ENCODE peak calls at places on chromosomes 4 and X, in four cellular contexts. Q is heart left ventricle, U is suprapubic skin, P is esophagus squamous epithelium. J is an unnamed sample. For H3K9me3, the result is how much of the 10 kb centered on the place peaks cover.

GRCh38 chr4:133402616-133403015 is 253.5 kb downstream of the PCDH10 start:
- DNase-seq in Q (no peak), U (no peak), P (no peak), J (no peak)

GRCh38 chr4:91448668-91449330 is 855.0 kb upstream of the GRID2 start:
- DNase-seq in Q (no peak), U (no peak), P (no peak), J (no peak)

GRCh38 chrX:14673764-14674163 is 144.4 kb downstream of the GLRA2 start:
- DNase-seq in Q (no peak), U (no peak), P (no peak), J (no peak)

GRCh38 chr4:178953447-178954120 is 1511.3 kb upstream of the AGA start:
- DNase-seq in Q (no peak), U (no peak), P (no peak), J (no peak)

GRCh38 chr4:88452941-88453340 is 4.0 kb upstream of the HERC5 start:
- DNase-seq in Q (no peak), U (no peak), P (no peak), J (no peak)

GRCh38 chr4:74056858-74057562 is 18.5 kb upstream of the CXCL3 start:
- DNase-seq in Q (no peak), U (no peak), P (no peak), J (no peak)

GRCh38 chr4:152633118-152633517 is 46.7 kb downstream of the TMEM154 start:
- DNase-seq in Q (no peak), U (no peak), P (no peak), J (no peak)

GRCh38 chr4:186887211-186887785 is 163.6 kb upstream of the FAT1 start:
- DNase-seq in Q (no peak), U (no peak), P (no peak), J (no peak)

GRCh38 chr4:156673483-156673882 is 298.1 kb downstream of the PDGFC start:
- DNase-seq in Q (no peak), U (no peak), P (no peak), J (no peak)

GRCh38 chrX:11151799-11152591 is 40.9 kb downstream of the HCCS start:
- DNase-seq in Q (no peak), U (no peak), P (no peak), J (no peak)

GRCh38 chr4:74366367-74366891 is 1.5 kb downstream of the EREG start:
- DNase-seq in Q (no peak), U (no peak), P (no peak), J (no peak)

GRCh38 chr4:118281611-118282442 is 71.0 kb downstream of the PRSS12 start:
- DNase-seq in Q (peak), U (no peak), P (no peak), J (peak)
- TF ChIP-seq POLR2A in Q (no peak), U (no peak), P (no peak), J (peak)

DNA sequence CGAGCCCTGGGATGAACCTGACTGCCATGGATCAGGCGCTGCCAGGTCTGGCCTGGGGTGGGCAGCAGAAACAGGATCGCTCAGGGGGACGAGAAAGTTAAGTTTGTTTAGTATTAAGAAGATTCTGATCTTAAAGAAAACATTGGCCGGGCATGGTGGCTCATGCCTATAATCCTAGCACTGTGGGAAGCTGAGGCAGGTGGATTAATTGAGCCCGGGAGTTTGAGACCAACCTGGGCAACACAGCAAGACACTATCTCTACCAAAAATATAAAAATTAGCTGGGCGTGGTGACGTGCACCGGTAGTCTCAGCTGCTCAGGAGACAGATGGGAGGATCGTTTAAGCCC is 696 bp upstream of the FLNA start:
- DNase-seq in Q (no peak), U (no peak), P (no peak), J (no peak)
- H3K9me3 ChIP-seq in Q (under half), U (under half), P (under half), J (under half)

GRCh38 chr4:170088686-170089085 is 1.1 kb downstream of the AADAT start:
- DNase-seq in Q (no peak), U (no peak), P (no peak), J (no peak)

GRCh38 chr4:170091069-170091696 is 1.4 kb upstream of the AADAT start:
- DNase-seq in Q (no peak), U (no peak), P (no peak), J (no peak)

GRCh38 chr4:170090667-170091052 is 904 bp upstream of the AADAT start:
- DNase-seq in Q (no peak), U (no peak), P (no peak), J (no peak)

GRCh38 chr4:170089743-170090666 is at the start of gene AADAT:
- DNase-seq in Q (peak), U (peak), P (no peak), J (peak)

DNA sequence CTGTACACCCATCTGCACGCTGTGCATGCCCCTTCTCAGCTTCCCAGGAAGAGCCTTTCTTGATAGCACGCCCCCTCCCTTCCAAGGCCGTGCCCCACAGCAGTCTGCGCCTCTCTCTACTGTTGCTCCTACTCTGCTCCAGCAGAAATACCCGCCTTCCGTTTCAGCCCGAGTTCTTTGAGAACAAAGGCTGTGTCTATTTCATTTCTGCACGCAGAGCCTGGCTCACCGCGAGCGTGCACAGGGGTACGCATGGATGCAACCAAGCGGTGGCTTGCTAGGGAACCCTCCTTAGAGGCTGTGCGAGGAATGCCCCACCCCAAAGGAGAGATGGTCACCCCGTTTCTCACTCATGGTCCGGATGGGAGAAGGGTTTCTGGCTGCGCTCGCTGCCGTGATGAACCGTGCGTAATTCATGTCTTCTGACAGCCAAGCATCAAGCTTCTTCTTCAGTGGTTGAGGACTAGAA is 448 bp downstream of the AADAT start:
- DNase-seq in Q (no peak), U (no peak), P (no peak), J (no peak)
- H3K4me3 ChIP-seq in Q (peak), U (peak), P (peak), J (peak)

GRCh38 chr4:183504064-183504929 is 561 bp upstream of the ING2 start:
- DNase-seq in Q (peak), U (peak), P (peak), J (peak)
- TF ChIP-seq POLR2A in Q (peak), U (peak), P (no peak), J (peak)

DNA sequence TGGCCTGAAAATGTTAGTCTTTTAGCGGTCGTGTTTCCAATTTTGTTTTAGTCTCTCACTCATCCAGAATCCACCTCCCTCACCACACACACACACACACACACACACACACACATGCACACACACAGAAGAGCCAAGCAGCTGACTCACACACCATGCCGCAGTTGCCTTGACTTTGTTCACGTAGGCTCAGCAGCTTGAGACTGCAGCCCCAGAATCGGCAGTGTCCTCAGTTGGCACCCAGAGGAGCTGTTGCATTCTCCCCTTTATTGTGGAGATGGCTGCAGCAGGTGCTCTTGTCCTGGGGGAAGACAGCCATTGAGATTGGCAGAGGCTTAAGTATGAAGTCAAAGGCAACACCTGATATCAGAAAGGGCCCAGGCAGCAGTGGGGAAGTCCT is 20.9 kb upstream of the XPNPEP2 start:
- DNase-seq in Q (no peak), U (no peak), P (no peak), J (no peak)
- H3K9me3 ChIP-seq in Q (under half), U (under half), P (under half), J (under half)

GRCh38 chr4:168694669-168695068 is 197.8 kb downstream of the PALLD start:
- DNase-seq in Q (no peak), U (no peak), P (no peak), J (no peak)
- H3K4me3 ChIP-seq in Q (no peak), U (no peak), P (no peak), J (no peak)

GRCh38 chr4:6782147-6782845 is at the start of gene KIAA0232:
- DNase-seq in Q (peak), U (peak), P (peak), J (peak)

GRCh38 chr4:6782846-6783110 is 251 bp downstream of the KIAA0232 start:
- DNase-seq in Q (no peak), U (no peak), P (no peak), J (no peak)

GRCh38 chr4:6781561-6781960 is 966 bp upstream of the KIAA0232 start:
- DNase-seq in Q (no peak), U (no peak), P (no peak), J (no peak)

GRCh38 chr4:6785572-6785925 is 3.0 kb downstream of the KIAA0232 start:
- DNase-seq in Q (no peak), U (no peak), P (no peak), J (no peak)

DNA sequence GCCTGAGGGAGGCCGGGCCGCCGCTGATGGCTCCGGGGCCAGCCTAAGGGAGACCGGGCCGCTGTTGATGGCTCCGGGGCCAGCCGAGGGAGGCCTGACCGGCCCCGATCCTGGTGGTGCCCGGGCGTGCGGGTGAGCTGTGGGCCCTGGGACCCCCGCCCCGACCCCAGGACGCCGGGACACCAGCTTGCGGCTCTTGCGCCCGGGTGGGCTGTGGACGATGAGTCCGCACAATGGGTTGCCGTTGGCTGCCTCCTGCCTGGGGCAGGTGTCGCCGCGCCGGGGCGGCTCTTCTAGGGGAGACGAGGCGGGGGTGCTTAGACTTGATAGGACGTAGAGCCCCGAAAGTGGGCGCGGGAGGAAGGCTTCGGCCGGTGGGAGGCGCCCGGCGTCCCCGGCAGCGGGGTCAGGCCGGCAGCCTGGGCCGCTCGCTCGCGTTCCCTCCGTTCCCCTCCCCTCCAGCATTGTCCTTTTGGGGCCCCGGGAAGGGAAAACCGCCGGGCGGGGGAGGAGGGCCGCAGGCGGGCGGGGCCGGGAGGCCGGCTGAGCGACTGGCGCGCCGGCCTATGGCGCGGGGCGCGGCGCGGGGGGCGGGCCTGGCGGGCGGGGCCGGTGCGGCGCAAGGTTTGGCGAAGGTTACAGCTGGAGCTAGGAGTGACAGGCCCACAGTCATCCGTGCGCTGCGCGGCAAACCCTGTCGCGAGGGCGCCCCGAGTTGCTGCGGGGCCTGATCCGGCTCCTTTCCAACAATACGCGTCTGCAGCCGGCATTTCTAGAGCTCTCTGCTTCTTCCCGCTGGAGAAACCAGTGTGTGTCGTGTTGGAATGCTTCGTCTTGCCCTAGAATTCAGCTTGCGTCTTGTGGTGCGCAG is 819 bp downstream of the KIAA0232 start:
- DNase-seq in Q (peak), U (peak), P (no peak), J (peak)
- TF ChIP-seq POLR2A in Q (peak), U (peak), P (no peak), J (peak)

GRCh38 chr4:71691416-71692073 is 92.3 kb downstream of the GC start:
- DNase-seq in Q (no peak), U (no peak), P (no peak), J (peak)
- H3K9me3 ChIP-seq in Q (under half), U (under half), P (under half), J (under half)

DNA sequence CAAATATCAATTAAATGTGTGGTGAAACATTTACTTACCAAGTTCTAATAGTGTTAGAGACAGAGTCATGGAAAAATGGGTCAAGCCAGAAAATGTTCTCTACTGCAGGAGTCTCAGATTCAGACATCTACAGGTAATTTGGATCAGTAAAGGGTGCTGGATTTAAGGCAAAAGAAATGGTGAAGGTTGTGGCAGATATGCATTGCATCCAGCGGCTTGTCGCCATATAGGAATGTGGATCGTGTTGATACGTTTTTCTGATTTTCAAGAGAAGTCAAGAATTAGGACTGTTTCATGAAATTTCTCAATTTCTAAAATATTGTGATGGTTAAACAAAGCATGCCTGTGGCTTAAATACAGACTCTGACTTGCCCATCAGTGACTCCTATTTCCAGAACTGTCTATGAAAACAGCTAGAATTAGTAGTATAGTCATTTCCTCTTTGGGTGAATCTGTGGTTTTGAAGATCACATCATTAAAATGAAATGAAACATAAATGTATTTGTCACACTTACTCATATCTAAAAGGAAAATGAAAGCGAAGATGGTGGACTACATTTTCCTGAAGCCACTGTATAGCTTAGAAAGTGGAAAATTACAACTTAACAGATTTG is 110.1 kb upstream of the VEGFC start:
- DNase-seq in Q (no peak), U (no peak), P (no peak), J (no peak)
- H3K4me3 ChIP-seq in Q (no peak), U (no peak), P (no peak), J (no peak)

J was measured in body of pancreas.